ENCODE peak calls at places on chromosomes 16 and 17, in five cellular contexts. P, J, S, M and N are unnamed samples.

GRCh38 chr17:6187836-6188235 is 117.7 kb downstream of the WSCD1 start:
- DNase-seq in J (no peak), P (no peak), M (no peak), S (no peak), N (no peak)

GRCh38 chr16:64589836-64590235 is 532.0 kb downstream of the CDH11 start:
- DNase-seq in M (no peak), J (peak; percentile 60), S (no peak), P (no peak), N (no peak)

GRCh38 chr17:56597495-56597990 is 4.0 kb downstream of the NOG start:
- DNase-seq in S (no peak), P (no peak), M (peak; percentile 45), J (no peak), N (no peak)

GRCh38 chr17:31696703-31697325 is 162.2 kb downstream of the COPRS start:
- DNase-seq in P (no peak), J (no peak), M (no peak), S (no peak), N (no peak)

GRCh38 chr17:6231886-6232767 is 161.9 kb downstream of the WSCD1 start:
- DNase-seq in M (no peak), J (peak; percentile 2), P (no peak), S (no peak), N (no peak)

GRCh38 chr17:27635275-27635823 is 4.4 kb downstream of the LGALS9 start:
- DNase-seq in M (no peak), S (peak; percentile 55), P (no peak), J (no peak), N (peak; percentile 53)

GRCh38 chr17:27609606-27610303 is 21.2 kb upstream of the LGALS9 start:
- DNase-seq in M (no peak), J (peak; percentile 52), P (peak; percentile 50), S (no peak), N (no peak)

GRCh38 chr16:64736887-64737286 is 385.0 kb downstream of the CDH11 start:
- DNase-seq in P (no peak), S (no peak), J (no peak), M (no peak), N (no peak)

GRCh38 chr16:11744075-11744470 is 1.4 kb upstream of the TXNDC11 start:
- DNase-seq in M (no peak), S (no peak), J (no peak), P (no peak), N (no peak)

GRCh38 chr17:8209909-8210760 is at the start of gene AURKB:
- DNase-seq in S (peak; percentile 96), P (peak; percentile 95), J (peak; percentile 97), M (peak; percentile 94), N (peak; percentile 96)

GRCh38 chr17:77306048-77306789 is 165.4 kb downstream of the SEC14L1 start:
- DNase-seq in J (no peak), S (no peak), P (no peak), M (no peak), N (no peak)

GRCh38 chr16:1335996-1336395 is 2.6 kb downstream of the BAIAP3 start:
- DNase-seq in J (no peak), P (no peak), M (no peak), S (no peak), N (no peak)

GRCh38 chr17:33514369-33514768 is 221.3 kb upstream of the ASIC2 start:
- DNase-seq in P (no peak), S (no peak), M (no peak), J (no peak), N (no peak)

GRCh38 chr16:2428051-2428786 is 1.0 kb upstream of the CCNF start:
- DNase-seq in P (peak; percentile 16), S (peak; percentile 69), M (no peak), J (peak; percentile 38), N (peak; percentile 57)

GRCh38 chr17:47733414-47734288 is 615 bp downstream of the TBX21 start:
- DNase-seq in J (no peak), M (no peak), P (no peak), S (no peak), N (no peak)

GRCh38 chr16:86085795-86086194 is 186.8 kb downstream of the IRF8 start:
- DNase-seq in M (no peak), S (no peak), J (no peak), P (no peak), N (no peak)

GRCh38 chr17:32525116-32525515 is 38.3 kb downstream of the CDK5R1 start:
- DNase-seq in P (no peak), M (no peak), S (no peak), J (peak; percentile 52), N (no peak)

GRCh38 chr16:15518412-15519351 is 84.3 kb downstream of the BMERB1 start:
- DNase-seq in S (no peak), P (no peak), J (peak; percentile 93), M (no peak), N (no peak)

GRCh38 chr17:77637807-77638182 is 320.7 kb upstream of the TNRC6C start:
- DNase-seq in M (no peak), P (no peak), S (no peak), J (no peak), N (no peak)

GRCh38 chr16:77584205-77584859 is 138.0 kb upstream of the NUDT7 start:
- DNase-seq in M (no peak), J (peak; percentile 83), P (peak; percentile 44), S (peak; percentile 48), N (peak; percentile 57)

GRCh38 chr17:2435181-2435741 is 34.4 kb upstream of the MNT start:
- DNase-seq in M (no peak), S (no peak), J (peak; percentile 44), P (no peak), N (no peak)

GRCh38 chr16:73504591-73504990 is 456.7 kb upstream of the ZFHX3 start:
- DNase-seq in J (no peak), S (no peak), M (no peak), P (no peak), N (no peak)

GRCh38 chr17:82246365-82247174 is 17.7 kb downstream of the SLC16A3 start:
- DNase-seq in S (no peak), J (peak; percentile 51), M (peak; percentile 45), P (no peak), N (no peak)

GRCh38 chr16:1067629-1068028 is 4.9 kb upstream of the SSTR5 start:
- DNase-seq in S (no peak), P (no peak), M (no peak), J (no peak), N (no peak)

GRCh38 chr17:70327723-70328122 is 158.4 kb downstream of the KCNJ2 start:
- DNase-seq in P (no peak), M (no peak), S (no peak), J (no peak), N (no peak)

GRCh38 chr17:42276359-42276608 is at the start of gene STAT5B:
- DNase-seq in P (peak; percentile 64), M (peak; percentile 84), S (peak; percentile 91), J (peak; percentile 71), N (peak; percentile 94)

GRCh38 chr17:66304304-66305174 is 2.1 kb downstream of the PRKCA start:
- DNase-seq in M (no peak), J (peak; percentile 41), S (no peak), P (no peak), N (no peak)

GRCh38 chr16:17015702-17016101 is 455.1 kb downstream of the XYLT1 start:
- DNase-seq in J (no peak), P (no peak), S (no peak), M (no peak), N (no peak)

GRCh38 chr16:17018715-17019014 is 452.1 kb downstream of the XYLT1 start:
- DNase-seq in S (no peak), J (no peak), P (no peak), M (no peak), N (no peak)

GRCh38 chr16:17019366-17019765 is 451.4 kb downstream of the XYLT1 start:
- DNase-seq in P (no peak), M (no peak), J (no peak), S (no peak), N (no peak)

GRCh38 chr16:17014484-17015121 is 456.2 kb downstream of the XYLT1 start:
- DNase-seq in M (no peak), J (no peak), P (no peak), S (no peak), N (no peak)

DNA sequence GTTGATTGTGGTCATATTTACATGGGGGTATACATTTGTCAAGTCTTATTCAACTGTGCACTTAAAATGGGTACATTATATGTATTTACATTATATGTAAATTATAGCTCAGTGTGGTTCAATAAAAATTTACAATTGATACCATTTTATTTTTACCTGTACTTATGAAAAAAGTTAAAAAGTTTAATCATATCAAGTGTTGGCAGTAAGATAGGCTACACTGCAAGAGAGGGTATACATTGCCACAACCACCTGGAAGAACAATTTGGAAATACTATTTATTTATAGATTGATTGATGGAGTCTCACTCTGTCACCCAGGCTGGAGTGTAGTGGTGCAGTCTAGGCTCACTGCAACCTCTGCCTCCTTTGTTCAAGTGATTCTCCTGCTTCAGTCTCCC is 453.3 kb downstream of the XYLT1 start:
- DNase-seq in S (no peak), J (no peak), P (no peak), M (no peak), N (no peak)
- TF ChIP-seq CTCF in S (no peak), J (no peak), P (no peak), M (no peak), N (no peak)

GRCh38 chr17:74987418-74987908 is at the start of gene CDR2L:
- DNase-seq in M (peak; percentile 98), P (peak; percentile 95), J (peak; percentile 95), S (peak; percentile 94), N (peak; percentile 95)
- TF ChIP-seq CTCF in M (no peak), P (no peak), J (no peak), S (no peak), N (no peak)

GRCh38 chr17:79132271-79133064 is 57.8 kb downstream of the ENGASE start:
- DNase-seq in M (no peak), P (no peak), S (no peak), J (no peak), N (no peak)

GRCh38 chr17:79131701-79132100 is 57.1 kb downstream of the ENGASE start:
- DNase-seq in S (no peak), M (no peak), P (no peak), J (no peak), N (no peak)

GRCh38 chr17:79133986-79134385 is 59.4 kb downstream of the ENGASE start:
- DNase-seq in S (no peak), M (no peak), P (no peak), J (no peak), N (no peak)

GRCh38 chr17:79135011-79135410 is 60.4 kb downstream of the ENGASE start:
- DNase-seq in P (no peak), S (no peak), M (no peak), J (no peak), N (no peak)

GRCh38 chr17:79133214-79133613 is 58.6 kb downstream of the ENGASE start:
- DNase-seq in J (no peak), M (no peak), S (no peak), P (no peak), N (no peak)
- TF ChIP-seq CTCF in J (no peak), M (no peak), S (no peak), P (no peak), N (no peak)

GRCh38 chr16:89506791-89507191 is 1.4 kb upstream of the SPG7 start:
- DNase-seq in P (no peak), S (no peak), M (no peak), J (peak; percentile 19), N (no peak)

GRCh38 chr16:89510526-89510925 is 2.3 kb downstream of the SPG7 start:
- DNase-seq in J (no peak), M (no peak), S (no peak), P (no peak), N (no peak)

GRCh38 chr16:89506113-89506504 is 2.1 kb upstream of the SPG7 start:
- DNase-seq in J (peak; percentile 51), M (no peak), S (no peak), P (no peak), N (no peak)

GRCh38 chr16:89507219-89507833 is 877 bp upstream of the SPG7 start:
- DNase-seq in J (no peak), P (no peak), M (peak; percentile 66), S (no peak), N (no peak)

GRCh38 chr16:89507834-89508590 is at the start of gene SPG7:
- DNase-seq in P (peak; percentile 77), S (peak; percentile 98), J (peak; percentile 89), M (peak; percentile 88), N (peak; percentile 99)
- TF ChIP-seq CTCF in P (peak; percentile 20), S (no peak), J (no peak), M (no peak), N (no peak)